ENCODE peak calls at places on chromosomes 12 and 14, in four cellular contexts. F is WERI-Rb-1, H is uterus, Y is esophagus squamous epithelium. J is an unnamed sample.

GRCh38 chr14:99687284-99688209 is 3.4 kb downstream of the CYP46A1 start:
- DNase-seq in Y (no peak), F (peak), H (no peak), J (no peak)

GRCh38 chr12:30908389-30909087 is 18.0 kb upstream of the TSPAN11 start:
- DNase-seq in H (no peak), Y (no peak), F (no peak), J (no peak)

GRCh38 chr12:42568952-42569916 is 20.3 kb downstream of the PRICKLE1 start:
- DNase-seq in F (no peak), Y (no peak), H (no peak), J (no peak)

GRCh38 chr12:29611906-29612305 is 114.4 kb upstream of the OVCH1 start:
- DNase-seq in Y (no peak), H (no peak), F (no peak), J (no peak)

GRCh38 chr14:49481099-49481498 is 105.1 kb downstream of the RPS29 start:
- DNase-seq in Y (no peak), F (no peak), H (no peak), J (no peak)

GRCh38 chr14:100082723-100083122 is 17.5 kb downstream of the EVL start:
- DNase-seq in F (no peak), Y (no peak), H (no peak), J (no peak)

GRCh38 chr12:52296572-52297215 is 5.4 kb upstream of the KRT81 start:
- DNase-seq in H (no peak), F (no peak), Y (no peak), J (no peak)

GRCh38 chr12:23911574-23911973 is 37.9 kb downstream of the SOX5 start:
- DNase-seq in F (no peak), Y (no peak), H (no peak), J (no peak)

GRCh38 chr12:74899031-74899829 is 310.4 kb downstream of the KCNC2 start:
- DNase-seq in F (no peak), Y (no peak), H (no peak), J (no peak)

GRCh38 chr14:100436745-100437406 is 113.7 kb downstream of the SLC25A47 start:
- DNase-seq in F (no peak), H (no peak), Y (no peak), J (no peak)

GRCh38 chr12:70757830-70758493 is 120.7 kb upstream of the PTPRB start:
- DNase-seq in Y (no peak), F (no peak), H (no peak), J (no peak)

GRCh38 chr14:22412936-22413411 is 176.1 kb downstream of the DAD1 start:
- DNase-seq in H (no peak), Y (no peak), F (no peak), J (no peak)

GRCh38 chr12:94954029-94954685 is 49.3 kb downstream of the NDUFA12 start:
- DNase-seq in Y (no peak), F (no peak), H (no peak), J (no peak)

GRCh38 chr12:20475542-20475941 is 107.2 kb downstream of the PDE3A start:
- DNase-seq in H (no peak), F (no peak), Y (no peak), J (no peak)

GRCh38 chr14:91112172-91112571 is 1.7 kb upstream of the DGLUCY start:
- DNase-seq in H (no peak), F (no peak), Y (no peak), J (no peak)

GRCh38 chr12:90428881-90429280 is 526.1 kb downstream of the CCER1 start:
- DNase-seq in H (no peak), Y (no peak), F (peak), J (no peak)

GRCh38 chr12:132723764-132724140 is 13.1 kb downstream of the PGAM5 start:
- DNase-seq in F (no peak), H (no peak), Y (no peak), J (no peak)

GRCh38 chr14:31505411-31505810 is 17.6 kb upstream of the GPR33 start:
- DNase-seq in Y (no peak), H (no peak), F (no peak), J (no peak)

GRCh38 chr12:17215754-17216153 is 609.8 kb upstream of the LMO3 start:
- DNase-seq in F (no peak), H (no peak), Y (no peak), J (no peak)

GRCh38 chr14:65927871-65928270 is 515.3 kb downstream of the FUT8 start:
- DNase-seq in H (no peak), Y (no peak), F (no peak), J (no peak)

GRCh38 chr14:92553456-92553855 is 39.9 kb downstream of the RIN3 start:
- DNase-seq in Y (no peak), H (peak), F (peak), J (no peak)

GRCh38 chr12:53466640-53467039 is 14.7 kb downstream of the PCBP2 start:
- DNase-seq in Y (no peak), H (no peak), F (no peak), J (no peak)

GRCh38 chr12:54701940-54702592 is 53.9 kb upstream of the DCD start:
- DNase-seq in F (no peak), H (no peak), Y (no peak), J (no peak)

GRCh38 chr12:115354007-115354452 is 670.1 kb upstream of the TBX3 start:
- DNase-seq in F (no peak), Y (no peak), H (peak), J (no peak)

GRCh38 chr12:48954781-48955501 is 2.3 kb downstream of the ARF3 start:
- DNase-seq in H (no peak), Y (no peak), F (no peak), J (no peak)

GRCh38 chr12:105279460-105280056 is 43.6 kb upstream of the APPL2 start:
- DNase-seq in H (no peak), Y (no peak), F (peak), J (no peak)

GRCh38 chr12:12715459-12716150 is 1.6 kb upstream of the CDKN1B start:
- DNase-seq in F (peak), Y (no peak), H (no peak), J (no peak)
- H3K4me3 ChIP-seq in F (peak), Y (peak), H (no peak), J (peak)

GRCh38 chr12:13097526-13097925 is 5.9 kb downstream of the GSG1 start:
- DNase-seq in Y (no peak), F (no peak), H (peak), J (no peak)
- H3K4me3 ChIP-seq in Y (peak), F (no peak), H (peak), J (peak)

DNA sequence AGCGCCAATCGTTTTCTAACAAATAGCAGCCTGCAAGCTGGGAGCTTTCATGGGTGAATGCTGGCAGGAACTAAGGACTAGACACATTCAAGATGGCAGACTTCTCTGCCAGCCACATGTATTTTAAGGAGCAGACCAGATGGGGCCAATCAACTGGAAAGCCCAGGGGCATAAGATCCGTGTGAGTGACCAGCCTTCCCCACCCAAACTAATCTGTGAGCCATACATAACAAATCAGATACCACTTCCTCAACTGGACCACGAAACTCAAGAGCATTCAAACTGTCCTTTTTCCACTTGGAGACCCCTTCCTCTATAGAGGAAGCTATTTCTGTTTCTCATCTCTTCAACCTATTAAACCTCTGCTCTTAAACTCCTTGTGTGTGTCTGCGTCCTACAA is 9.7 kb downstream of the TCL1B start:
- DNase-seq in F (no peak), Y (no peak), H (no peak), J (no peak)
- H3K4me3 ChIP-seq in F (no peak), Y (no peak), H (no peak), J (no peak)

GRCh38 chr12:100234166-100234565 is 32.7 kb downstream of the DEPDC4 start:
- DNase-seq in Y (no peak), F (no peak), H (no peak), J (no peak)
- H3K4me3 ChIP-seq in Y (no peak), F (no peak), H (no peak), J (no peak)

GRCh38 chr12:89363582-89363981 is 11.3 kb upstream of the DUSP6 start:
- DNase-seq in F (no peak), Y (no peak), H (no peak), J (no peak)
- H3K4me3 ChIP-seq in F (no peak), Y (no peak), H (no peak), J (no peak)

GRCh38 chr12:69105101-69105613 is 134.2 kb upstream of the CPSF6 start:
- DNase-seq in H (no peak), F (peak), Y (no peak), J (no peak)

GRCh38 chr12:69099201-69099837 is 140.1 kb upstream of the CPSF6 start:
- DNase-seq in Y (no peak), H (no peak), F (no peak), J (no peak)

GRCh38 chr12:69106482-69107118 is 132.8 kb upstream of the CPSF6 start:
- DNase-seq in H (no peak), F (no peak), Y (no peak), J (no peak)

GRCh38 chr12:69101505-69101904 is 137.9 kb upstream of the CPSF6 start:
- DNase-seq in F (no peak), H (no peak), Y (no peak), J (no peak)

DNA sequence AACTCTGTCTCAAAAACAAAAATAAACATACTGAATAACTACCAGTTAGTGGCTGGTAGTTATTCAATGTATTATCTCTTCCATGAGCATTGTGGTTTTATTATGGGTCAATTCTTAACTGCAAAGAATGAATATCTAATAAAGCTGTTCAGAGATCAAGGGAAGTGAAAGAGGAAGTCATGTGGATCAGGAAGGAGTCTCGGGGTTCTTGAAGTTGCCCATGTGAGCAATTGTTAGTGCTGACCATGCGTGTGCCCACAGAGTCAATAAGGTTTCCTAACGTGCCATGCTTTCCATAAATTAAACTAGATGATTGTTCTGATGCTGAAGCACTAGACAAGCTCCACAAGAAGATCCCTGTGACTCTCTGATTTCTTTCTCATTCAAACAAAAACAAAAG is 136.5 kb upstream of the CPSF6 start:
- DNase-seq in F (no peak), H (no peak), Y (no peak), J (no peak)
- H3K4me3 ChIP-seq in F (no peak), H (no peak), Y (no peak), J (no peak)

GRCh38 chr14:63039800-63040380 is 5.4 kb downstream of the KCNH5 start:
- DNase-seq in H (no peak), Y (no peak), F (no peak), J (no peak)

GRCh38 chr14:63045612-63046320 is 508 bp upstream of the KCNH5 start:
- DNase-seq in Y (no peak), F (peak), H (no peak), J (peak)

GRCh38 chr14:63050694-63051093 is 5.4 kb upstream of the KCNH5 start:
- DNase-seq in H (no peak), Y (no peak), F (no peak), J (no peak)

GRCh38 chr14:63046339-63047268 is 1.3 kb upstream of the KCNH5 start:
- DNase-seq in Y (no peak), F (no peak), H (no peak), J (no peak)

DNA sequence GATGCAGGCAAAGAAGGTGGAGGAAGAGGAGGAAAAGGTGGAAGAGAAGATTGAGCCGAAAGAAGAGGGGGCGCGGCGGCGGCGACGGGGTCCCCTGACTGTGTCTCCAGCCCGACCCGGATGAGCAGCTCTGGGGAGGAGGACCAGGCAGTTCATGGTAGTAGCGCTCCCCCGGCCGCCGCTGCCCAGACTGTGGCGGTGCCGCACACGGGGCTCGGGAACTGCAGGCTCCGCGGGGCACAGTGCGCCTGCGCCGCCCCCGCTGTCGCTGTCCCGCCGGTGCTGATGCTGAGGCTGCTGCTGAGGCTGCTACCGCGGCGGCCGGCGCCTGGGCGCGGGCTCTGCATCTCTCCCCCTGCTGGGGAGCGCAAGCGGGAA is at the start of gene KCNH5:
- DNase-seq in Y (no peak), H (no peak), F (peak), J (peak)
- H3K4me3 ChIP-seq in Y (peak), H (no peak), F (peak), J (peak)

DNA sequence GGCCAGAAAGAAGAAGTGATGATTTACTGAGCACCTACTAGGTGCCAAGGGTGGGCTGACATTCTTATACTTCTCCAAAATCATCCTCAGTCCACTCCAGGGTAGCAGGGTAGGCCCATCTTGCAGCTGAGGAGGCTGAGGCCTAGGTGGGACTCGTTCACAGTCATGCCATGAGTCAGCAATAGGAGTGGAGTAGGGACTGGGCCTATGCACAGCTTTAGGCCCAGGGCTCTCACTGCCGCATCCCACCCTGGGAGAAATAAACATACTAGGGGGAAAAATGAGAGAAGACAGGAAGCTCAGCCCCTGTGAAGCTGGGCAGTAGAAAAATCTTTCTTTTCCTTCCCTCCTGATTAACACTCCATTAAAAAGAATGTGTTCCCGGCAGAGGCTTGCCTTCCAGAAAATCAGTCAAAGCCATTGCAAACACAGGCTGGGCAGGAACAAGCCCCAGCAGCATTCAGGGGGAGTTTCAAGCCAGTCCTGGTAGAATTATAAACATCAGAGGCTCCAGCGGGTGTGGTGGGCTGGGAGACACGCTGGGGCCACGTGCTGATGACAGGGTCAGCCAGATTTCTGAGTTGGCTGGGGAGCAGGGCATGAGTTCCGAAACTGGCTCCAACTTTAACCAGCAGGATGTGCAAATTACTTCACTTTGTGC is 1.8 kb downstream of the HSPB8 start:
- DNase-seq in Y (no peak), H (peak), F (no peak), J (no peak)
- H3K4me3 ChIP-seq in Y (peak), H (peak), F (no peak), J (peak)

J was measured in dorsolateral prefrontal cortex.